ENCODE peak calls at places on chromosomes 13 and 19, in five cellular contexts. U, H, Y, Z and A are unnamed samples.

GRCh38 chr13:38490657-38491056 is 141.0 kb downstream of the UFM1 start:
- DNase-seq in Y (no peak), U (no peak), Z (no peak), H (no peak), A (no peak)

GRCh38 chr19:28705008-28705407 is 507.9 kb downstream of the UQCRFS1 start:
- DNase-seq in U (peak; percentile 19), H (no peak), Z (peak; percentile 21), Y (no peak), A (no peak)

GRCh38 chr13:103833453-103833852 is 767.2 kb upstream of the SLC10A2 start:
- DNase-seq in H (no peak), Z (no peak), Y (no peak), U (no peak), A (no peak)

GRCh38 chr13:80955487-80955886 is 614.6 kb upstream of the SPRY2 start:
- DNase-seq in Y (no peak), Z (no peak), U (no peak), H (no peak), A (no peak)

GRCh38 chr19:35261356-35262100 is 7.2 kb upstream of the USF2 start:
- DNase-seq in U (no peak), Y (peak; percentile 77), Z (no peak), H (no peak), A (no peak)

GRCh38 chr19:7986321-7987083 is 18.9 kb downstream of the ELAVL1 start:
- DNase-seq in U (no peak), Z (no peak), Y (no peak), H (no peak), A (no peak)

GRCh38 chr13:112965103-112965502 is 3.9 kb upstream of the MCF2L start:
- DNase-seq in H (no peak), Y (peak; percentile 75), U (no peak), Z (no peak), A (no peak)

GRCh38 chr19:54023191-54023590 is 31.8 kb downstream of the CACNG6 start:
- DNase-seq in U (no peak), Z (no peak), Y (no peak), H (no peak), A (no peak)

GRCh38 chr19:55341191-55342043 is 1.7 kb downstream of the KMT5C start:
- DNase-seq in H (peak; percentile 88), Z (peak; percentile 40), U (peak; percentile 95), Y (peak; percentile 78), A (peak; percentile 94)

GRCh38 chr13:98485561-98485960 is 91.3 kb downstream of the STK24 start:
- DNase-seq in Y (no peak), Z (no peak), H (no peak), U (no peak), A (no peak)

GRCh38 chr19:34661357-34661756 is 15.6 kb downstream of the SCGB2B2 start:
- DNase-seq in U (no peak), Z (no peak), H (no peak), Y (no peak), A (no peak)

GRCh38 chr19:961866-962620 is 22.1 kb upstream of the WDR18 start:
- DNase-seq in Y (no peak), Z (peak; percentile 20), H (no peak), U (peak; percentile 96), A (no peak)

GRCh38 chr19:34475026-34475974 is 6.3 kb upstream of the WTIP start:
- DNase-seq in Y (peak; percentile 32), U (no peak), Z (no peak), H (no peak), A (no peak)

GRCh38 chr13:89969996-89970709 is 1377.3 kb upstream of the MIR17HG start:
- DNase-seq in Y (no peak), Z (no peak), U (no peak), H (no peak), A (no peak)

GRCh38 chr19:17777840-17778620 is 16.9 kb upstream of the B3GNT3 start:
- DNase-seq in Z (peak; percentile 40), H (peak; percentile 82), Y (no peak), U (peak; percentile 95), A (no peak)

DNA sequence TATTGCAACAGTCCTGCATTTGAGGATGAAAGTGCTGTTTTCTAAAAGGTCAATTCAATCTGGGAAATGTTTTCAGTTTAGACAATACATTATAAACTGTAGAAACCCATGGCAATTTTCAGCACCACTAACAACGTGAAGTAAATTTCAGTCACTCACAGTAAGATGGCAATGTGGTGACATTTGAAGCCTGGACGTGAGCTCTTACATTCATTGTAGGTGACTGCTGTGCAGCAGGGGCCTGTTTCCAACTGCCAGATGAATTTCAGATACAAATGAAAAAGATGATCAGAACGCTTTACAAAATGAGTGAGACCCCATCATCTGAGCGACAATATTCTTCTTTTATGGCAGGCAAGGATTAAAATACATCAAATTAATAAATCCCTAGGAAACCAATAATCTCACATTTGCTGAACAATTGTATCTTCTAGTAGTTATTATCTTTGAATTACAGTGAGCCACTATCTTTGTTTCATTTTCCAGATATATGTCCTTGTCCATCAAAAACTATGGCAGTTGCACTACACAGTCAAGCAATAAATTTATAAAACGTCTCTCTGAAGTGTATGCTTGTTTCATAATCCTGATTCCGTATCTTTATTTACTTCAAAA is 1816.8 kb downstream of the OLFM4 start:
- DNase-seq in U (no peak), Y (no peak), Z (no peak), H (no peak), A (no peak)
- TF ChIP-seq POLR2AphosphoS5 in U (no peak), Y (no peak), Z (no peak), H (no peak), A (no peak)

DNA sequence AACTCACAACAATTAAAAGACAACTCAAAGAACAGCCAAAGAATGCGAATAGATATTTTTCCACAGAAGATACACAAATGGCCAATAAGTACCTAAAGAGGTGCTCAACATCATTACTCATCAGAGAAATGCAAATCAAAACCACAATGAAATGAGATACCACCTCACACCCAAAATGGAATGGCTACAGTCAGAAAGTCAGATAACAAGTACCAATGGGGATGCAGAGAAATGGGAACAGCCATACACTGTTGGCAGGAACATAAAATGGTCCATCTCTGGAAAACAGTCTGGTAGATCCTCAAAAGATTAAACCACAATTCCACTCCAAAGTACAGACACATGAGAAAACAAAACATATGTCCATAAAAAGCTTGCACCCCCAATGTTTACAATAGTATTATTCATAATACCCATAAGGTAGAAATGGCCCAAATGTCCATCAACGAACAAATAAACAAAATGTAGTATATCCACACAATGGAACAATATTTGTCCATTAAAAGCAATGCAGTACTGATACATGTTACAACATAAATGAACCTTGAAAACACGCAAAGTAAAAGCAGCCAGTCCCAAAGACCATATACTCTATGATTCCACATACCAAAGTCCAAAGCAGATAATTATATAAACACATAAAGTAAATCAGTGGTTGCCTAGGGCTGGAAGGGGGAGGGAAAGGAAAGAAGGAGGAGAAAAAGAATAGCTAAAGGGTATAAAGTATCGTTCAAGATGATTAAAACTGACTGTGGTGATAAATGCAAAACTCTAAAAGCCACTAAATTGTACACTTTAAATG is 19.6 kb downstream of the USP12 start:
- DNase-seq in Z (peak; percentile 55), U (no peak), H (no peak), Y (no peak), A (no peak)
- TF ChIP-seq POLR2AphosphoS5 in Z (no peak), U (no peak), H (no peak), Y (no peak), A (no peak)

GRCh38 chr19:31693131-31693700 is 344.0 kb upstream of the TSHZ3 start:
- DNase-seq in H (no peak), Y (peak; percentile 52), U (no peak), Z (no peak), A (no peak)
- TF ChIP-seq POLR2AphosphoS5 in H (no peak), Y (no peak), U (no peak), Z (no peak), A (no peak)

GRCh38 chr19:31838163-31838798 is 489.0 kb upstream of the TSHZ3 start:
- DNase-seq in H (no peak), Z (no peak), Y (no peak), U (no peak), A (no peak)
- TF ChIP-seq POLR2AphosphoS5 in H (no peak), Z (no peak), Y (no peak), U (no peak), A (no peak)

GRCh38 chr13:51817717-51818116 is 13.8 kb upstream of the DHRS12 start:
- DNase-seq in H (no peak), Z (no peak), Y (no peak), U (no peak), A (no peak)

GRCh38 chr13:51814071-51814470 is 10.1 kb upstream of the DHRS12 start:
- DNase-seq in Y (no peak), U (no peak), H (no peak), Z (no peak), A (no peak)

GRCh38 chr13:51815848-51816247 is 11.9 kb upstream of the DHRS12 start:
- DNase-seq in U (no peak), Y (no peak), H (no peak), Z (no peak), A (no peak)

GRCh38 chr13:51816604-51817254 is 12.8 kb upstream of the DHRS12 start:
- DNase-seq in Y (no peak), H (no peak), U (no peak), Z (no peak), A (no peak)

GRCh38 chr13:51814825-51815650 is 11.1 kb upstream of the DHRS12 start:
- DNase-seq in U (peak; percentile 65), Z (peak; percentile 63), H (peak; percentile 79), Y (no peak), A (peak; percentile 57)
- TF ChIP-seq POLR2AphosphoS5 in U (no peak), Z (no peak), H (no peak), Y (no peak), A (no peak)

GRCh38 chr19:43755256-43755801 is 567 bp upstream of the SMG9 start:
- DNase-seq in Z (no peak), Y (no peak), H (peak; percentile 87), U (peak; percentile 87), A (no peak)
- TF ChIP-seq POLR2AphosphoS5 in Z (no peak), Y (no peak), H (no peak), U (no peak), A (peak; percentile 61)

GRCh38 chr13:85142351-85142750 is 656.9 kb downstream of the SLITRK6 start:
- DNase-seq in U (no peak), Z (no peak), H (no peak), Y (no peak), A (no peak)

GRCh38 chr13:85137516-85137915 is 661.7 kb downstream of the SLITRK6 start:
- DNase-seq in H (peak; percentile 44), U (no peak), Y (no peak), Z (no peak), A (no peak)

GRCh38 chr13:85140192-85140591 is 659.0 kb downstream of the SLITRK6 start:
- DNase-seq in Y (no peak), H (no peak), U (no peak), Z (no peak), A (no peak)

DNA sequence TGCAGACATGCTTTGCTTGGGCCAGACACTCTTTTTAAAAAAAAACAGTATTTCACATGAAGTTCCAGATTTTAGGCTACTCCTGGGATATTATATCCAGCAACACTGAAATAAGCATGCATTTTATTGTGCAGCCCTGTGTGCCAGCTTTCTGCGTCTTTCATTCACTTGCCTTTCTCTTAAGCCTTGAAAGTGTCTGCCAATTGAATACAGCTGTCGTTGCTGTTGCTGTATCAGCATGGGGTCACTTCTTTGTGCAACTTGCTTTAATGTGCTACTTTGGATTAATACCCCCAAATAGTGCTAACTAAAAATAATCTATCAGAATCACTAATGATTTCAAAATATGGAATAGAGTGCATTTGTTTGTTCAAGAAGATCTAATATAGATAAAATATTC is 657.8 kb downstream of the SLITRK6 start:
- DNase-seq in Z (no peak), H (no peak), Y (no peak), U (no peak), A (no peak)
- TF ChIP-seq POLR2AphosphoS5 in Z (no peak), H (no peak), Y (no peak), U (no peak), A (no peak)